ENCODE peak calls at places on chromosomes 12 and 14, in eight cellular contexts. W is right lobe of liver, Y is hepatocyte, S is endothelial cell, P is A549, H is lung, D is GM20000, X is HCT116. Q is an unnamed sample.

GRCh38 chr12:288687-289086 is 26.1 kb upstream of the SLC6A13 start:
- DNase-seq in W (peak; percentile 55), Y (no peak), S (no peak), P (peak; percentile 17), H (no peak), D (no peak), X (no peak), Q (no peak)

GRCh38 chr14:69285661-69286255 is 25.8 kb downstream of the GALNT16 start:
- DNase-seq in W (peak; percentile 71), Y (no peak), S (no peak), P (no peak), H (no peak), D (no peak), X (no peak), Q (no peak)

GRCh38 chr12:122003646-122004611 is 17.8 kb upstream of the BCL7A start:
- DNase-seq in W (no peak), Y (no peak), S (no peak), P (no peak), H (no peak), D (peak; percentile 45), X (no peak), Q (peak; percentile 54)

GRCh38 chr12:91574391-91574790 is 391.8 kb upstream of the DCN start:
- DNase-seq in W (no peak), Y (no peak), S (no peak), P (no peak), H (no peak), D (no peak), X (no peak), Q (no peak)

GRCh38 chr14:100532916-100533630 is 54.1 kb downstream of the BEGAIN start:
- DNase-seq in W (peak; percentile 66), Y (no peak), S (no peak), P (no peak), H (peak; percentile 27), D (peak; percentile 11), X (no peak), Q (no peak)

GRCh38 chr12:52156757-52157565 is 34.9 kb downstream of the KRT80 start:
- DNase-seq in W (peak; percentile 80), Y (peak; percentile 86), S (peak; percentile 88), P (peak; percentile 88), H (peak; percentile 84), D (peak; percentile 83), X (no peak), Q (peak; percentile 78)

GRCh38 chr14:65238456-65238855 is 136.1 kb upstream of the MAX start:
- DNase-seq in W (no peak), Y (peak; percentile 36), S (no peak), P (peak; percentile 63), H (no peak), D (no peak), X (no peak), Q (no peak)

GRCh38 chr12:88391556-88391955 is 188.7 kb downstream of the KITLG start:
- DNase-seq in W (no peak), Y (peak; percentile 8), S (no peak), P (peak; percentile 53), H (no peak), D (peak; percentile 44), X (peak; percentile 6), Q (peak; percentile 39)

DNA sequence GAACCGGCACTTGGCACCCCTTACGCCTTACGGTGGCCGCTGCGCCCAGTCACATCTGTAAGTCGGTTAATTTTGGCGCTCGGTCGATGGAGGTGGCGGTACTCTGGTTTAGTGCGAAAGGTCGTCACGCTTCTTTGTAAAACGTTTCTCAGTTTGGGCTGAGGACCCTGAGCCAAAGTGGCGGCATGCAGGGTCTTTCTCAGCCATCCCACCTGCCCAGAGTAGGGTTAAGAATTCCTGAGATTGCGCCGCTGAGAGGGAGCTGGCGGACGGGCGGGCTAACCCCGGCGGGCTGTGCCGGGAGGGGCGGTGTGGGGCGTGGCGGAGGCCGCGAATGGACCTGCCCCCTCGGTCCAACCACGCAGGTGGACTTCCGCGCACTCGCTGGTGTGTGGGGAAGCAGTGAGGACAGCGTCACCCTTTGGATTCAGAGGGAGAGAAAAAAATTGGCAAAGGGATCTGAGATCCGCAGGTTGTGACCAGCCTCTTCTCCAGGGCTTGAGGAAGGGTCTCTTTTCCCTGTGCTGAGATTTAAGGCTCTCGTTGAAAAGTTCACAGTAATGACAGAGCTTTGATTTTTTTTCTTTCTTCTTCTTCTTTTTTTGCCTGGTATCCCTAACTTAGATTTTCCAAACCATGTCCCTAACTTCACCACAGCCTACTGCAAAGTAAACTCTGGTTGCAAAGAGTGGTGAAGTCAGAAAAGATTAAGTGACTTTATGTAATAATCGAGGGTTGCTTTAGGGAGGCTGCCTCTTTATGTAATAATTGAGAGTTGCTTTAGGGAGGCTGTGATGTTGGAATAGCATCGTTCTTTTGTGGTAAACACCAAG is 602 bp upstream of the FBXO33 start:
- DNase-seq in W (peak; percentile 98), Y (peak; percentile 95), S (peak; percentile 80), P (peak; percentile 95), H (peak; percentile 93), D (peak; percentile 83), X (peak; percentile 89), Q (peak; percentile 75)
- TF ChIP-seq CTCF in W (peak; percentile 35), Y (peak; percentile 26), S (no peak), P (peak; percentile 30), H (no peak), D (peak; percentile 20), X (no peak), Q (no peak)

GRCh38 chr12:13345722-13346121 is 149.2 kb downstream of the EMP1 start:
- DNase-seq in W (no peak), Y (no peak), S (no peak), P (no peak), H (no peak), D (no peak), X (no peak), Q (no peak)

GRCh38 chr12:13350381-13350780 is 153.9 kb downstream of the EMP1 start:
- DNase-seq in W (no peak), Y (no peak), S (no peak), P (no peak), H (no peak), D (no peak), X (no peak), Q (no peak)

GRCh38 chr12:13348464-13348863 is 151.9 kb downstream of the EMP1 start:
- DNase-seq in W (no peak), Y (no peak), S (no peak), P (no peak), H (no peak), D (no peak), X (no peak), Q (no peak)

GRCh38 chr12:13350946-13351345 is 154.4 kb downstream of the EMP1 start:
- DNase-seq in W (no peak), Y (no peak), S (no peak), P (no peak), H (no peak), D (no peak), X (no peak), Q (no peak)

DNA sequence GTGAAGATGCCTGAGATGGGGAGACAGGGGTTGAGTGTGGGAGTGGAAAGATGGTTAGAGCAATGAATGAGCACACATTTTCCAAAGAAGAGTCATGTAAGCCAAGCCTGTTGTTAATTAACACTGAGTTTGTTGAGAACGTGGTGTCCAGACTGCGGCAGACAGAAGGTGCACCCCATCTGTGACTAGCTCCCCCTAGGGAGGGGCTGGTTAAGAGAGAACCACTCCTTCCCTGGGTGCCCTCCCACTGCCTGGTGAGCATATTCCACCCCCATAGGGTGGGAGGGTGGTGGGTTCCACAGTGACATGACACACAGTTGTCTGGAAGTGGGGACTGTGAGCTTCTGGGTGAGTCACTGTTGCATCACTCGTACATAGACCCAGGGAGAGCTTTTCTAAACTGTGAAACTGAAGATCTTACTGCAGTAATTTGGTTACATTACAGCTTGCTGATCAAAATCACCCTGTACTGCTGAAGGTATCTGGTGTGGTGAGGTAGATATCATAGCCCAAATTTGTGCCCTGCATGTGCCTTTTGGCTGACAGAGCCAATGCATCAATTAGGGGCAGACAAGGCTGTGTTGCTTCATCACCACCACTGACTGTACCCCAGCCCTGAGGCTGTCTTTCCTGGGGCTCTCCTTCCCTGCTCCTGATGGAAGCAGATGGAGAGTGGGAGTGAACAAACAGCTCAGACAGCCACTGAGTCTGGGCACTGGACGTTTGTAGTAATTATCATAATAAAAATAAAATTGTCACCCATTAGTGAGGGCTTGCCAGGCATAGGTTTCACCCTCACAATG is 150.9 kb downstream of the EMP1 start:
- DNase-seq in W (no peak), Y (peak; percentile 11), S (no peak), P (peak; percentile 69), H (no peak), D (no peak), X (peak; percentile 27), Q (no peak)
- TF ChIP-seq CTCF in W (no peak), Y (no peak), S (no peak), P (peak; percentile 30), H (no peak), D (no peak), X (no peak), Q (no peak)

DNA sequence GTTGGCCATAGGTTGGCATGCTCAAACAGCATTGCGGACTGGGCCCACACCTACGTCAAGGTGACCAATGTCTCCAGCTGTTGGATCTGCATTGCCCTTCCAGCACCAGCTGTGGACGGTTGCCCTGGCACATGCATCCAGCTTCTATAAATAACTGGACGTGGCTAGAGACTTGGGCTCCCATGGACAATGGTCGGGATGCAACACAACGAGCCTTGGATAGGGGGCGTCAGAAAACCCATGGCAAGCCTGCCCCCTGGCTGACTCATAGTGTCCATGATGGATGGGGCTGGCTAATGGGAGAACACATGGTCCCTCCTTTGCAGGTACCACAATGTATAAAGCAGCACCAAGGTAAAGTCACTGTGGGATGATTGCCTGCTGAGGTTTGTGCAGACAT is 331.6 kb upstream of the FAR2 start:
- DNase-seq in W (no peak), Y (no peak), S (no peak), P (no peak), H (no peak), D (no peak), X (no peak), Q (no peak)
- TF ChIP-seq CTCF in W (no peak), Y (no peak), S (no peak), P (no peak), H (no peak), D (no peak), X (peak; percentile 4), Q (no peak)

GRCh38 chr12:6073426-6073825 is 51.0 kb downstream of the VWF start:
- DNase-seq in W (peak; percentile 81), Y (no peak), S (no peak), P (no peak), H (no peak), D (no peak), X (no peak), Q (no peak)

GRCh38 chr12:6070472-6071257 is 53.8 kb downstream of the VWF start:
- DNase-seq in W (peak; percentile 85), Y (peak; percentile 67), S (no peak), P (no peak), H (no peak), D (no peak), X (no peak), Q (no peak)

GRCh38 chr12:6069452-6070093 is 54.9 kb downstream of the VWF start:
- DNase-seq in W (no peak), Y (no peak), S (no peak), P (no peak), H (peak; percentile 45), D (no peak), X (no peak), Q (no peak)

GRCh38 chr12:6074394-6074793 is 50.1 kb downstream of the VWF start:
- DNase-seq in W (no peak), Y (no peak), S (no peak), P (no peak), H (no peak), D (no peak), X (no peak), Q (no peak)

DNA sequence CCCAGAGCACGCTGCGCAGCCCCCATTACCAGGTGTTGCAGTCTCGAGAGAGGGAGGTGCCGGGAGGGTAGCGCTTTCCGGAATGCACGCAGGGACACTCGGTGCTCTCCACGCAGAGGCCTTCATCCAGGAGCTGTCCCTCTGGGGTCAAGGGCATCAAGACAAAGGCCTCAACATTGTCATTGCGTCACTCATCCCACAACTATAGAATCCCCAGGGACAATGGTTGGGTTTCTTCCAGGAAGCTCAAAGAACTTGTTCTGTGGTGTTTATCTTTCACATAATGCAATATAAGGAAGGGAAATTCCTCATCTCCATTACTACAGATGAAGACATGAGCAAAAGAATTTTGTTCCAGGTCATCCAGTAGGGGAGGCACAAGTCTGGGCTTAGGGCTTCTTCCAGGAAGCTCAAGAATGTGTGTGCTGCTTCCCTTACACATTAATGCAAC is 52.1 kb downstream of the VWF start:
- DNase-seq in W (no peak), Y (no peak), S (no peak), P (peak; percentile 66), H (no peak), D (no peak), X (no peak), Q (no peak)
- TF ChIP-seq CTCF in W (no peak), Y (no peak), S (no peak), P (no peak), H (no peak), D (no peak), X (peak; percentile 37), Q (no peak)

Q was measured in GM10248.